ENCODE peak calls at places on chromosomes 6 and 20, in six cellular contexts. K is transverse colon, R is Peyer's patch, W is heart left ventricle, E is HCT116, N is tibial nerve. A is an unnamed sample. For H3K27me3, the result is how much of the 10 kb centered on the place peaks cover.

GRCh38 chr6:26240157-26240980 is 124.6 kb upstream of the BTN3A2 start:
- DNase-seq in K (peak), R (peak), W (peak), E (no peak), N (no peak), A (peak)

GRCh38 chr6:168122011-168122410 is 43.0 kb upstream of the FRMD1 start:
- DNase-seq in K (no peak), R (no peak), W (no peak), E (no peak), N (no peak), A (no peak)

GRCh38 chr6:128438311-128438916 is 82.0 kb downstream of the PTPRK start:
- DNase-seq in K (no peak), R (no peak), W (no peak), E (no peak), N (no peak), A (no peak)

GRCh38 chr20:13684566-13685222 is 46.0 kb upstream of the TASP1 start:
- DNase-seq in K (no peak), R (peak), W (no peak), E (no peak), N (no peak), A (peak)

GRCh38 chr20:53735536-53736050 is 142.0 kb upstream of the ZNF217 start:
- DNase-seq in K (no peak), R (no peak), W (no peak), E (no peak), N (no peak), A (no peak)

GRCh38 chr6:9126845-9127560 is 691.7 kb upstream of the SLC35B3 start:
- DNase-seq in K (no peak), R (no peak), W (no peak), E (peak), N (no peak), A (no peak)

GRCh38 chr6:73942581-73942980 is 246.6 kb downstream of the CD109 start:
- DNase-seq in K (no peak), R (no peak), W (no peak), E (peak), N (no peak), A (no peak)

GRCh38 chr6:10316327-10316726 is 98.5 kb downstream of the TFAP2A start:
- DNase-seq in K (peak), R (no peak), W (no peak), E (no peak), N (no peak), A (no peak)

GRCh38 chr6:109227646-109228045 is 132.3 kb downstream of the CEP57L1 start:
- DNase-seq in K (no peak), R (no peak), W (no peak), E (no peak), N (no peak), A (no peak)

GRCh38 chr6:165679326-165679725 is 16.3 kb upstream of the PDE10A start:
- DNase-seq in K (no peak), R (no peak), W (no peak), E (no peak), N (no peak), A (no peak)

GRCh38 chr6:142015011-142015410 is 117.7 kb upstream of the GJE1 start:
- DNase-seq in K (no peak), R (no peak), W (no peak), E (peak), N (no peak), A (no peak)

GRCh38 chr6:111011360-111012142 is 29.7 kb downstream of the RPF2 start:
- DNase-seq in K (no peak), R (no peak), W (no peak), E (peak), N (no peak), A (peak)

GRCh38 chr6:118596774-118597332 is 48.8 kb downstream of the PLN start:
- DNase-seq in K (no peak), R (no peak), W (no peak), E (no peak), N (no peak), A (no peak)

DNA sequence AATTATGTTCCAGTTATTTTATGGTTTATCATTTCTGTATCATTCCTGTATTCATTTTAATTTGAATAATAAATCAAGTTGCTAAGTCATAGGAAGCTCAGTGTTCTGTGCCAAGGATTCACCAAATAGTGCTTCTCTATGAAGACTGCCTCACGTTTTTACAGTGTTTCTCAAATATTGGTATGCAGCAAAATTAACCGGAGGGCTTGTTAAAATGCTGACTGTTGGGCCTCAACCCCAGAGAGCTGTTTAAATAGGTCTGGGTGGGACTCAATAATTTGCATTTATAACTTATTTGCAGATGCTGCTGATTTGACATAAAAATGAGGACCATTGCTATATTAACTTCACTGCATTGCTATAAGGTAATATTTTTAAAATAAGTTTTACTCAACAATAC is 166.7 kb downstream of the TINAG start:
- DNase-seq in K (no peak), R (no peak), W (no peak), E (no peak), N (no peak), A (no peak)
- H3K27me3 ChIP-seq in K (under half), R (under half), W (under half), E (under half), N (under half), A (under half)

GRCh38 chr20:45391559-45391958 is 13.4 kb upstream of the TP53TG5 start:
- DNase-seq in K (no peak), R (no peak), W (no peak), E (no peak), N (no peak), A (no peak)

GRCh38 chr20:45390931-45391330 is 12.8 kb upstream of the TP53TG5 start:
- DNase-seq in K (no peak), R (no peak), W (no peak), E (no peak), N (no peak), A (no peak)

GRCh38 chr20:45395114-45395415 is 13.0 kb upstream of the DBNDD2 start:
- DNase-seq in K (no peak), R (no peak), W (no peak), E (no peak), N (no peak), A (no peak)

GRCh38 chr20:45394221-45395113 is 13.6 kb upstream of the DBNDD2 start:
- DNase-seq in K (no peak), R (no peak), W (no peak), E (no peak), N (no peak), A (no peak)

GRCh38 chr20:45392733-45393132 is 14.6 kb upstream of the TP53TG5 start:
- DNase-seq in K (no peak), R (no peak), W (no peak), E (no peak), N (no peak), A (no peak)
- TF ChIP-seq CTCF in K (no peak), R (no peak), W (no peak), E (no peak), N (no peak), A (no peak)

GRCh38 chr6:136079701-136080565 is 170.2 kb downstream of the MTFR2 start:
- DNase-seq in K (no peak), R (no peak), W (peak), E (no peak), N (no peak), A (no peak)

GRCh38 chr6:136073216-136073615 is 176.9 kb downstream of the MTFR2 start:
- DNase-seq in K (no peak), R (no peak), W (no peak), E (no peak), N (no peak), A (no peak)

GRCh38 chr6:136072691-136073090 is 177.4 kb downstream of the MTFR2 start:
- DNase-seq in K (no peak), R (no peak), W (no peak), E (no peak), N (no peak), A (no peak)

GRCh38 chr6:136076496-136076895 is 173.6 kb downstream of the MTFR2 start:
- DNase-seq in K (no peak), R (no peak), W (no peak), E (no peak), N (no peak), A (no peak)

GRCh38 chr6:136077834-136078576 is 172.1 kb downstream of the MTFR2 start:
- DNase-seq in K (no peak), R (no peak), W (no peak), E (no peak), N (no peak), A (no peak)
- H3K27me3 ChIP-seq in K (under half), R (under half), W (under half), E (under half), N (under half), A (under half)

GRCh38 chr6:115838763-115839401 is 221.8 kb downstream of the FRK start:
- DNase-seq in K (peak), R (no peak), W (no peak), E (peak), N (no peak), A (no peak)
- TF ChIP-seq CTCF in K (peak), R (no peak), W (peak), E (peak), N (no peak), A (peak)

GRCh38 chr6:146103416-146104072 is 74.7 kb downstream of the GRM1 start:
- DNase-seq in K (no peak), R (no peak), W (no peak), E (no peak), N (no peak), A (no peak)
- H3K27me3 ChIP-seq in K (under half), R (under half), W (under half), E (under half), N (under half), A (under half)

DNA sequence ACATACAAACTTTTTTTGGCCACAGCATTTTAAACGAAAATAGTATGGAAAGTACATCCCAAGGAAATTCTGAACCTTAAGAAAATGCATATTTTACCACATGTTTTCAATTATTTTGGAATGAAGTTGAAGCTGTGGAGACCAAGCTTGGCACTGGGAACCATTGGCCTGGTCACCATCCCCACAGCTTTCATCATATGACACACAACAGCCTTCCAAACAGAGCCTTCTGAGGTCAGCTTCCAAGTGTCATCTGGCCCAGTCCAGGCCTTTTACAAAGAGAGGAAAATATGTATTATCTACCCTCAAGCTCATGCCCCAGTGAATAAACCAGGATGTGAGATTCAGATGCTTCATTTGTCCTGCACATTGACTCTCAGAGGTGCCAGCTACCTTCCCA is 83.2 kb downstream of the SOD2 start:
- DNase-seq in K (no peak), R (no peak), W (peak), E (no peak), N (no peak), A (no peak)
- TF ChIP-seq CTCF in K (no peak), R (no peak), W (no peak), E (no peak), N (no peak), A (no peak)